ENCODE peak calls at places on chromosomes 7 and 10, in six cellular contexts. P is fibroblast of pulmonary artery, A is GM23338, H is adrenal gland, B is hepatocyte, E is psoas muscle. J is an unnamed sample.

GRCh38 chr7:101466871-101467270 is 104.2 kb downstream of the COL26A1 start:
- DNase-seq in P (no peak), A (no peak), H (no peak), B (no peak), E (no peak), J (no peak)

GRCh38 chr10:102628451-102628911 is 15.8 kb upstream of the TRIM8 start:
- DNase-seq in P (no peak), A (no peak), H (peak; percentile 85), B (peak; percentile 35), E (peak; percentile 85), J (no peak)

GRCh38 chr7:30707391-30708351 is 25.4 kb upstream of the CRHR2 start:
- DNase-seq in P (peak; percentile 39), A (no peak), H (no peak), B (no peak), E (peak; percentile 79), J (no peak)

GRCh38 chr7:95688931-95689453 is 83.4 kb upstream of the DYNC1I1 start:
- DNase-seq in P (peak; percentile 9), A (no peak), H (peak; percentile 41), B (no peak), E (peak; percentile 64), J (no peak)

GRCh38 chr7:44463169-44463808 is 27.2 kb downstream of the NUDCD3 start:
- DNase-seq in P (peak; percentile 41), A (peak; percentile 15), H (no peak), B (no peak), E (no peak), J (peak; percentile 33)

GRCh38 chr10:79140083-79140793 is 71.5 kb downstream of the ZMIZ1 start:
- DNase-seq in P (no peak), A (no peak), H (no peak), B (no peak), E (no peak), J (no peak)

GRCh38 chr10:119852822-119853221 is 19.8 kb downstream of the MCMBP start:
- DNase-seq in P (no peak), A (no peak), H (no peak), B (no peak), E (no peak), J (no peak)

GRCh38 chr10:18097524-18097923 is 42.7 kb upstream of the CACNB2 start:
- DNase-seq in P (peak; percentile 38), A (no peak), H (no peak), B (no peak), E (no peak), J (no peak)

GRCh38 chr10:48496831-48497792 is 107.8 kb downstream of the ARHGAP22 start:
- DNase-seq in P (peak; percentile 72), A (no peak), H (peak; percentile 14), B (peak; percentile 60), E (no peak), J (no peak)

GRCh38 chr7:129213828-129214227 is 11.0 kb upstream of the AHCYL2 start:
- DNase-seq in P (no peak), A (peak; percentile 80), H (no peak), B (peak; percentile 37), E (no peak), J (peak; percentile 71)

GRCh38 chr7:20560325-20561180 is 54.9 kb upstream of the ABCB5 start:
- DNase-seq in P (no peak), A (peak; percentile 48), H (no peak), B (no peak), E (no peak), J (no peak)

GRCh38 chr10:34641913-34642558 is 173.1 kb downstream of the PARD3 start:
- DNase-seq in P (no peak), A (no peak), H (no peak), B (no peak), E (no peak), J (no peak)

GRCh38 chr10:52216852-52217251 is 97.2 kb upstream of the DKK1 start:
- DNase-seq in P (peak; percentile 89), A (no peak), H (peak; percentile 28), B (peak; percentile 20), E (no peak), J (peak; percentile 71)

GRCh38 chr7:158595068-158595467 is 7.4 kb upstream of the PTPRN2 start:
- DNase-seq in P (peak; percentile 47), A (no peak), H (no peak), B (peak; percentile 76), E (no peak), J (peak; percentile 35)

GRCh38 chr7:78018541-78019456 is 220.2 kb downstream of the PHTF2 start:
- DNase-seq in P (peak; percentile 47), A (peak; percentile 37), H (peak; percentile 58), B (no peak), E (peak; percentile 63), J (peak; percentile 28)

GRCh38 chr7:30476401-30477145 is 2.0 kb downstream of the NOD1 start:
- DNase-seq in P (peak; percentile 51), A (no peak), H (no peak), B (no peak), E (no peak), J (no peak)

GRCh38 chr7:101216860-101217387 is 457 bp downstream of the PLOD3 start:
- DNase-seq in P (peak; percentile 34), A (peak; percentile 58), H (no peak), B (no peak), E (no peak), J (no peak)

GRCh38 chr10:15997313-15997712 is 137.0 kb upstream of the MINDY3 start:
- DNase-seq in P (no peak), A (no peak), H (no peak), B (no peak), E (no peak), J (no peak)

GRCh38 chr10:4022473-4022872 is 237.5 kb upstream of the KLF6 start:
- DNase-seq in P (no peak), A (no peak), H (peak; percentile 48), B (no peak), E (no peak), J (no peak)
- H3K4me3 ChIP-seq in P (no peak overlapping the region), A (no peak overlapping the region), H (no peak overlapping the region), B (no peak overlapping the region), E (no peak overlapping the region), J (no peak overlapping the region)

GRCh38 chr7:150446288-150446938 is 4.0 kb upstream of the GIMAP8 start:
- DNase-seq in P (no peak), A (no peak), H (no peak), B (no peak), E (no peak), J (no peak)
- TF ChIP-seq CTCF in P (no peak), A (no peak), H (no peak), B (no peak), E (no peak), J (no peak)

GRCh38 chr10:55630491-55631056 is 730.5 kb downstream of the ZWINT start:
- DNase-seq in P (peak; percentile 4), A (peak; percentile 64), H (peak; percentile 68), B (peak; percentile 38), E (no peak), J (no peak)
- H3K4me3 ChIP-seq in P (peak overlapping the region; percentile 42), A (peak overlapping the region; percentile 86), H (no peak overlapping the region), B (peak overlapping the region; percentile 87), E (peak overlapping the region; percentile 58), J (no peak overlapping the region)

DNA sequence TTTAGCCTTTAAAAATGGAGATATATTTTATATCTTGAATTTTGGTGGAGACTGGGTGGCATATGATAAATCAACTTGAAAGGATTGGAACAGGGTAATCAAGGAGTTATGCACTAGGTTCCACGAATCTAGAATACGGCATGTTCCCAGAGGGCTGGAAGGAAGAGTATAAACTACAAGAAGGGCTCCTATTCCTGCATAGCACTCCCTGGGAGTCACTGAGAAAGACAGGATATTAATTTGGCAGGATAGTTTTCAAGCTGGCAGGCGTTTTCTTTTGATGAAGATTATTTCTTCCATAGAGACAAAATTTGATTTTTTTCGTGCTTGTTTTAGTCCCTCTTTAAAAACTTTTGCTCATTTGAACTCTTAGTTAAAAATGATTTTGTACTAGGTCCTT is 119.7 kb downstream of the VWC2 start:
- DNase-seq in P (no peak), A (no peak), H (no peak), B (no peak), E (no peak), J (no peak)
- TF ChIP-seq CTCF in P (no peak), A (no peak), H (no peak), B (no peak), E (no peak), J (no peak)

GRCh38 chr10:112215342-112215774 is 31.8 kb upstream of the GPAM start:
- DNase-seq in P (peak; percentile 10), A (no peak), H (peak; percentile 83), B (peak; percentile 73), E (no peak), J (no peak)

GRCh38 chr10:112213098-112213823 is 29.7 kb upstream of the GPAM start:
- DNase-seq in P (no peak), A (no peak), H (no peak), B (no peak), E (no peak), J (no peak)

GRCh38 chr10:112213836-112214235 is 30.3 kb upstream of the GPAM start:
- DNase-seq in P (no peak), A (no peak), H (no peak), B (no peak), E (no peak), J (no peak)

GRCh38 chr10:112216151-112216550 is 32.6 kb upstream of the GPAM start:
- DNase-seq in P (no peak), A (no peak), H (no peak), B (no peak), E (no peak), J (no peak)

GRCh38 chr10:112214335-112214941 is 30.9 kb upstream of the GPAM start:
- DNase-seq in P (no peak), A (no peak), H (no peak), B (no peak), E (no peak), J (no peak)
- H3K4me3 ChIP-seq in P (no peak overlapping the region), A (no peak overlapping the region), H (no peak overlapping the region), B (no peak overlapping the region), E (no peak overlapping the region), J (no peak overlapping the region)

GRCh38 chr7:56092789-56093531 is at the start of gene PHKG1:
- DNase-seq in P (peak; percentile 87), A (peak; percentile 40), H (peak; percentile 93), B (no peak), E (peak; percentile 93), J (no peak)
- TF ChIP-seq CTCF in P (peak; percentile 69), A (peak; percentile 52), H (peak; percentile 43), B (peak; percentile 35), E (peak; percentile 75), J (no peak)

DNA sequence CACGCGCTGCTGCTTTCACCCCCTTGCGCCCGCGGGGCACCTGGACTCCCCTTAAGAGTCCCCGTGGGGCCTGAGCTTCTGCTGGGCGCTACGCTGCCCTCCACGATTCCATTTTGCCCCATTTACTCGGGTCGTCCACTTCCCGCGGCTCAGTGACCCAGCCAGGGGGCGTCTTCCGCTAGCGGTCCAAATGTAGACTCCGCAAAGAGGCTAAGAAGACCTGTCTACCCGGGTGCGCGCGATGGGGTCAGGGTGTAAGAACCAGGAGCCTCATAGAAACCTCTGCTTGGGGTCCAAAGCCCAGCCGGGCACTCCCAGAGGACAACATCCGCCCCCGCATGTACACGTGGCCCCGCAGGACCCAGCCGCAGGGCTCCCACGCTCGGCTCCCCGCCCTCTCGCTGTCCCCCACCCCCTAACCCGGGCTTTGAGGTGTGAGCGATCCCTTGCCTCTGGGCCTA is 5.2 kb upstream of the HMX2 start:
- DNase-seq in P (no peak), A (peak; percentile 51), H (no peak), B (no peak), E (no peak), J (no peak)
- H3K4me3 ChIP-seq in P (no peak overlapping the region), A (peak overlapping the region; percentile 48), H (no peak overlapping the region), B (no peak overlapping the region), E (no peak overlapping the region), J (no peak overlapping the region)